ENCODE peak calls at places on chromosomes 7 and 10, in nine cellular contexts. R is body of pancreas; B is stomach; E is effector memory CD4-positive, alpha-beta T cell; V is fibroblast of lung; G is right cardiac atrium; P is CD8-positive, alpha-beta memory T cell; U is heart left ventricle; A is A549. F is an unnamed sample. For H3K4me1, the result is how much of the 10 kb centered on the place peaks cover.

GRCh38 chr7:148883233-148884048 is 650 bp downstream of the EZH2 start:
- DNase-seq in B (peak), U (peak), P (peak), A (peak), G (peak), R (peak), E (peak), V (no peak), F (peak)

GRCh38 chr7:159143780-159144755 is 599 bp downstream of the VIPR2 start:
- DNase-seq in R (peak), E (no peak), G (peak), B (no peak), V (no peak), U (no peak), A (no peak), P (no peak), F (no peak)

GRCh38 chr10:113527181-113527580 is 25.7 kb upstream of the HABP2 start:
- DNase-seq in A (no peak), R (no peak), P (no peak), G (no peak), E (no peak), V (no peak), B (peak), U (no peak), F (no peak)

GRCh38 chr10:3914702-3915101 is 129.7 kb upstream of the KLF6 start:
- DNase-seq in P (no peak), A (no peak), G (no peak), E (no peak), U (no peak), B (no peak), V (no peak), R (no peak), F (no peak)

GRCh38 chr10:67943917-67944316 is 59.5 kb downstream of the SIRT1 start:
- DNase-seq in R (no peak), P (no peak), G (no peak), A (no peak), V (no peak), U (no peak), E (no peak), B (no peak), F (no peak)

GRCh38 chr7:47817922-47818321 is 130.3 kb downstream of the PKD1L1 start:
- DNase-seq in V (no peak), P (no peak), R (no peak), A (no peak), G (no peak), B (no peak), U (no peak), E (no peak), F (no peak)

GRCh38 chr10:13054844-13055243 is 45.1 kb upstream of the OPTN start:
- DNase-seq in P (no peak), V (no peak), B (no peak), G (no peak), R (no peak), E (no peak), U (no peak), A (no peak), F (no peak)

GRCh38 chr7:7889791-7890568 is 78.6 kb upstream of the GLCCI1 start:
- DNase-seq in E (no peak), G (no peak), V (no peak), P (no peak), B (no peak), R (no peak), U (no peak), A (no peak), F (no peak)

GRCh38 chr10:84432891-84433290 is 104.5 kb downstream of the CCSER2 start:
- DNase-seq in G (no peak), P (no peak), B (no peak), A (no peak), E (no peak), V (no peak), R (no peak), U (no peak), F (no peak)

GRCh38 chr7:31108097-31108657 is 56.1 kb downstream of the ADCYAP1R1 start:
- DNase-seq in U (no peak), G (no peak), E (no peak), B (no peak), P (no peak), A (no peak), V (no peak), R (no peak), F (no peak)

GRCh38 chr7:107180378-107180777 is 11.6 kb downstream of the HBP1 start:
- DNase-seq in P (peak), U (no peak), V (peak), R (peak), A (peak), E (peak), G (no peak), B (peak), F (no peak)
- H3K27ac ChIP-seq in P (no peak), U (no peak), V (no peak), R (no peak), A (peak), E (no peak), G (no peak), B (peak), F (no peak)

GRCh38 chr10:66049335-66049734 is 876.5 kb upstream of the LRRTM3 start:
- DNase-seq in R (no peak), P (no peak), B (no peak), A (no peak), V (no peak), U (no peak), G (no peak), E (no peak), F (no peak)

DNA sequence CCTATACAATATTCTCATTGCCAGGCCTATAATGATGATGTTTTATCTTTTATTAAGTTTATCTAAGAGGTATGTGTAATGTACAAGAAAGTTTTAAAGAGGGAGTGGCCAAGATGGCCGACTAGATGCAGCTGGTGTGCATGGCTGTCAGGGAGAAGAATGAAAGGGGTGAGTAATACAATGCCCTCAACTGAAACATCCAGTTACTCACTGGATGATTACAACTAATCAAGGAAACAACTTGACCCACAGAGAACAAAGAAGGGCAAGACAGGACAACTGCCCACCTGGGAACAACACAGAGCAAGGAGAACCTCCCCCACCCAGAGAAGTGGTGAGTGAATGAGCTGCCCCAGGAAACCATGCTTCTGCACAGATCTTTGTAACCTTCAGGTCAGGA is 880.0 kb upstream of the LRRTM3 start:
- DNase-seq in P (no peak), A (no peak), E (no peak), G (no peak), U (no peak), V (no peak), B (no peak), R (no peak), F (no peak)
- H3K4me1 ChIP-seq in P (under half), A (under half), E (under half), G (under half), U (under half), V (under half), B (under half), R (under half), F (under half)

GRCh38 chr7:44977304-44977858 is 1.4 kb downstream of the MYO1G start:
- DNase-seq in R (no peak), A (no peak), B (no peak), G (no peak), E (peak), U (no peak), V (no peak), P (peak), F (peak)
- H3K4me3 ChIP-seq in R (no peak), A (no peak), B (peak), G (no peak), E (peak), U (no peak), V (no peak), P (peak), F (peak)

GRCh38 chr10:103110407-103110806 is 82.7 kb downstream of the NT5C2 start:
- DNase-seq in V (no peak), E (no peak), U (no peak), R (no peak), P (no peak), A (no peak), B (no peak), G (no peak), F (no peak)

GRCh38 chr10:103117247-103117646 is 75.8 kb downstream of the NT5C2 start:
- DNase-seq in P (no peak), R (no peak), A (no peak), U (no peak), E (no peak), G (no peak), V (no peak), B (no peak), F (no peak)

GRCh38 chr10:103111031-103111917 is 81.8 kb downstream of the NT5C2 start:
- DNase-seq in A (no peak), G (no peak), E (no peak), B (no peak), U (no peak), P (no peak), V (peak), R (no peak), F (no peak)

GRCh38 chr10:103114876-103115275 is 78.2 kb downstream of the NT5C2 start:
- DNase-seq in P (no peak), R (no peak), G (no peak), A (no peak), B (no peak), V (no peak), U (no peak), E (no peak), F (no peak)

DNA sequence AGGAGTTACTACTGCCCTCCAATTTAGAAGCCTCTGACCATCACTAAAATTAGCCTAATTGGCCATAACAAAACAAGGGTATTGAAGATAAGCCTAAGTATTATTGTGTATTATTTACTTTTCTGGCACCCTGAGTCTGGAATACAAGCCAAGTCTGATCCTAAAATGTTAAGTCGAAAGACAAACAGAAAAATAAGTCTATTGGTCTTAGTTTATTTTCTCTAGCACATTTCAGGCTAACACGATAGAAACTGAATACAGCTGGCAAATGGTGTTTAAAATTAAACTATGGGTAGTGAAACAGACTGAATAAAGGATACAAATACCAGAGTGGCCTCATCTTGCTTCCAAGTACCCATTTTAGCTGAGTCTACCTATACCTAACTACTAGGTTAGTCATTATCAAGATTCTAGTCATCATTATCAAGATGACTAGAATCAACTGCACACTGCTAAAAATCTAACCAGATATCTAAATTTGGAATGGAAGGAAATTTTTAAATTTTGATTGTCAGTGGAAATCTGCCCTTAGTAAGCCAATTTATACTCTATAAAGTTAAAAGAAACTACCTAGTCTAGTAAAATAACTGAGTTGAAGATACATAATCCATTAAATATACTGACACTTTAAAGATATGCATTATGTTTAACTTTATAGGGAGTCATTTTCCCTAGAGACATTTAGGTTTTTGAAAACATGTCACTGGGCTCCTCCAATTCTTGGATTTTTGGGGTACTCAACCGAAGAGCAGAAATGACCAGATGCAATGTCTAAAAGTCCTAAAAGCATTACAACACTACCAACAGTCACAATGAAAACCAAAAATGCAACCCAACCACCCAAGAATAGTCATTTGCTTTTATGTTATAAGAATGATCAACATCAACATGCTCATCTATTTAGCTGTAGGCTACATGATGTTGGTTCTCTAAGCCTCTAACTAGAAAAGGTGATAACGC is 80.9 kb downstream of the NT5C2 start:
- DNase-seq in V (no peak), E (no peak), G (no peak), P (no peak), U (no peak), A (no peak), R (no peak), B (no peak), F (no peak)
- H3K27ac ChIP-seq in V (no peak), E (no peak), G (no peak), P (no peak), U (peak), A (no peak), R (no peak), B (peak), F (no peak)